ENCODE peak calls at places on chromosomes 16 and 17, in four cellular contexts. N is fibroblast of lung, Y is lower lobe of right lung, S is neural progenitor cell. K is an unnamed sample.

GRCh38 chr16:85629853-85630252 is 16.7 kb downstream of the GSE1 start:
- DNase-seq in N (no peak), Y (no peak), S (no peak), K (no peak)

GRCh38 chr16:86634290-86634689 is 55.9 kb downstream of the FOXL1 start:
- DNase-seq in N (peak; percentile 27), Y (no peak), S (peak; percentile 27), K (no peak)

GRCh38 chr16:77211880-77212735 is 12.9 kb downstream of the SYCE1L start:
- DNase-seq in N (peak; percentile 18), Y (peak; percentile 71), S (peak; percentile 83), K (peak; percentile 69)

GRCh38 chr17:55793272-55793671 is 42.4 kb downstream of the PCTP start:
- DNase-seq in N (no peak), Y (no peak), S (no peak), K (no peak)

GRCh38 chr17:63406689-63407330 is 39.3 kb downstream of the CYB561 start:
- DNase-seq in N (peak; percentile 94), Y (no peak), S (peak; percentile 92), K (no peak)

GRCh38 chr17:56593741-56594527 is 435 bp downstream of the NOG start:
- DNase-seq in N (no peak), Y (peak; percentile 78), S (peak; percentile 87), K (peak; percentile 91)

GRCh38 chr16:17301593-17302135 is 169.1 kb downstream of the XYLT1 start:
- DNase-seq in N (no peak), Y (peak; percentile 57), S (no peak), K (no peak)

GRCh38 chr16:24966031-24966430 is 49.1 kb downstream of the ARHGAP17 start:
- DNase-seq in N (no peak), Y (no peak), S (no peak), K (no peak)

GRCh38 chr17:15406081-15406480 is 61.3 kb downstream of the CDRT4 start:
- DNase-seq in N (no peak), Y (no peak), S (no peak), K (no peak)

GRCh38 chr17:4548721-4549531 is 6.3 kb downstream of the MYBBP1A start:
- DNase-seq in N (no peak), Y (no peak), S (no peak), K (no peak)

GRCh38 chr17:77423589-77424451 is 283.1 kb downstream of the SEC14L1 start:
- DNase-seq in N (peak; percentile 99), Y (no peak), S (no peak), K (peak; percentile 77)

GRCh38 chr16:89827383-89828198 is 684 bp upstream of the SPIRE2 start:
- DNase-seq in N (peak; percentile 60), Y (peak; percentile 73), S (peak; percentile 74), K (no peak)

GRCh38 chr16:24430937-24431760 is 108.2 kb upstream of the RBBP6 start:
- DNase-seq in N (no peak), Y (no peak), S (no peak), K (no peak)

GRCh38 chr16:28012031-28012445 is 51.5 kb downstream of the GSG1L start:
- DNase-seq in N (no peak), Y (no peak), S (no peak), K (no peak)

GRCh38 chr16:28010671-28011070 is 52.8 kb downstream of the GSG1L start:
- DNase-seq in N (no peak), Y (no peak), S (no peak), K (no peak)

GRCh38 chr16:28011223-28011622 is 52.3 kb downstream of the GSG1L start:
- DNase-seq in N (no peak), Y (no peak), S (no peak), K (no peak)

GRCh38 chr16:28013392-28013791 is 50.1 kb downstream of the GSG1L start:
- DNase-seq in N (no peak), Y (no peak), S (no peak), K (no peak)

DNA sequence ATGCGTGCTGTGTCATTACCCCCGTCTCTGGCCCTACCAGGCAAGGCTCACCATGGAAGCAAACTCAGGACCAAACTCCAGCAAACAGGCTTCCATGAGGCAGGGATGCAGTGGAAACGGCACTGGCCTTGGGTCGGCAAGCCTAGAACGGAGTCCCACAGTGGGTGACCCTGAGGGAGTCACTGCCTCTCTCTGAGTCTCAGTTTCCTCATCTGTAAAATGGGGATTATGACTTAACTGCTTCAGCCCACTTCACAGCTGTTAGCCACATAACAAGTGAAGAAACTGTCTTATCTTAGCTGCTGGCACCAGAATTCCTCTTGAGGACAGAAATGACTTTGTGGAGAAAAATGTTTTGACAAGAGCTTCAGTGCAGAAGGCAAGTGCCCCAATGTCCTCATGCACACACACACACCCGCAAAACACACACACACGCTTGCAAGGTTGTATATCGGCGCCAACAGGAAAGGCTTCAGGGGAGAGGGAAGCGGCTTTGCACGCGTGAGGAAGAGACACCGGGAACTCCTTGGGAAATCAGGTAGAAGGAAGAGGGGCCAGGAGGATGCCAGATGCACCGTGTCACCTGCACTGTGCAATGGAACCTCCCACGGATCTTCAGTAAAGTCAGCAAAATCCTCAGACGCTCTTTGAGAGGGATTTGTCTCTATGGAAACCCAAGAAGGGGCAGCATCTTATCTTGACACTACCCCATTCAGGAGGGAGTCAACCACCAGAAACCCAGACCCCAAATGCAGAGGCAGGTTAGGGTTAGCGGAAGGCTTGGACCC is 53.7 kb downstream of the GSG1L start:
- DNase-seq in N (no peak), Y (no peak), S (no peak), K (no peak)
- H3K27me3 ChIP-seq in N (no peaks in the 10 kb centered on the region), Y (peaks cover 3% of the 10 kb centered on the region), S (no peaks in the 10 kb centered on the region), K (no peaks in the 10 kb centered on the region)

DNA sequence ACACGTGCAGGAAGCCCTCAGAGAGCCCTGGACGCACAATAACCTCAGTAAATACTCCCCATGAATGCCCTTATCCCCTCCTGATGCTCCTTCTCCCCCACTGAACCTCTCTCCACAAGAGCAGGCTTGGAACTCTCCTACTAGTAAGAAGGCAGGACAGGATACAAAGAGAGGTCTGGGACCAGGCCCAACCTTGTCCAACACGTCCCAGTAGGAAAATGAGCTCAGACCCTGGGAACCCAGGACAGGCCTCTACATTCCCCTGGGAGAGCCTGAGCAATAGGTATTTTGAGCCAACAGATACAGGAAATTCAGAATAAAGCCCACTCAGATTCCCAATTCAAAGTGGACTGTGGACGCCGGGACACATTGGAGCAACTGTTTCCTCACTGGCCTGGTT is 19.2 kb downstream of the ZNF423 start:
- DNase-seq in N (no peak), Y (no peak), S (no peak), K (no peak)
- H3K27me3 ChIP-seq in N (no peaks in the 10 kb centered on the region), Y (peaks cover 10% of the 10 kb centered on the region), S (no peaks in the 10 kb centered on the region), K (no peaks in the 10 kb centered on the region)

DNA sequence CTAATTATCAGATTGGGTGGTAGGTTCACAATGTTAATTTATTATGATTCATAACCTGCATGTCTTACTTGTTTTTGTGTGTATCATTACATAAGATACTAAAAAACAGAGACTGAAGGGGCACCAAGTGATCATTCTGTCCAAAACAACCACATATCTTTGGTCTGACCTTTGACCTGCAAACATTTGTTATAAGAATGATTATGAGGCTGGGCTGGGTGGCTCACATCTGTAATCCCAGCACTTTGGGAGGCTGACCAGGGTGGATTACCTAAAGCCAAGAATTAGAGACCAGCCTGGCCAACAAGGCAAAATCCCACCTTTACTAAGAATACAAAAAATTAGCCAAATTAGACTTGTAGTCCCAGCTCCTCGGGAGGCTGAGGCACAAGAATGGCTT is 116.4 kb downstream of the SPAG9 start:
- DNase-seq in N (no peak), Y (no peak), S (no peak), K (no peak)
- H3K27me3 ChIP-seq in N (no peaks in the 10 kb centered on the region), Y (no peaks in the 10 kb centered on the region), S (no peaks in the 10 kb centered on the region), K (no peaks in the 10 kb centered on the region)

GRCh38 chr17:48335168-48335567 is 94.8 kb downstream of the SKAP1 start:
- DNase-seq in N (no peak), Y (no peak), S (no peak), K (no peak)

GRCh38 chr17:48333034-48333491 is 97.0 kb downstream of the SKAP1 start:
- DNase-seq in N (peak; percentile 51), Y (no peak), S (no peak), K (no peak)

GRCh38 chr17:48338720-48339119 is 91.3 kb downstream of the SKAP1 start:
- DNase-seq in N (no peak), Y (no peak), S (no peak), K (no peak)

GRCh38 chr17:48335858-48336500 is 94.0 kb downstream of the SKAP1 start:
- DNase-seq in N (peak; percentile 83), Y (no peak), S (peak; percentile 51), K (no peak)

GRCh38 chr17:48336986-48337385 is 93.0 kb downstream of the SKAP1 start:
- DNase-seq in N (no peak), Y (no peak), S (no peak), K (no peak)
- H3K27me3 ChIP-seq in N (no peaks in the 10 kb centered on the region), Y (peaks cover 67% of the 10 kb centered on the region), S (peaks cover 100% of the 10 kb centered on the region), K (peaks cover 74% of the 10 kb centered on the region)

GRCh38 chr17:66485272-66485947 is 183.0 kb downstream of the PRKCA start:
- DNase-seq in N (no peak), Y (no peak), S (no peak), K (no peak)

GRCh38 chr17:66483946-66484345 is 181.5 kb downstream of the PRKCA start:
- DNase-seq in N (no peak), Y (no peak), S (no peak), K (no peak)

GRCh38 chr17:66476014-66476413 is 173.6 kb downstream of the PRKCA start:
- DNase-seq in N (no peak), Y (no peak), S (no peak), K (no peak)

GRCh38 chr17:66477615-66478283 is 175.3 kb downstream of the PRKCA start:
- DNase-seq in N (no peak), Y (no peak), S (no peak), K (no peak)

GRCh38 chr17:66481259-66481658 is 178.8 kb downstream of the PRKCA start:
- DNase-seq in N (no peak), Y (no peak), S (no peak), K (no peak)
- H3K27me3 ChIP-seq in N (no peaks in the 10 kb centered on the region), Y (no peaks in the 10 kb centered on the region), S (no peaks in the 10 kb centered on the region), K (no peaks in the 10 kb centered on the region)

GRCh38 chr17:49157784-49158183 is 25.2 kb downstream of the B4GALNT2 start:
- DNase-seq in N (no peak), Y (no peak), S (no peak), K (no peak)
- H3K27me3 ChIP-seq in N (peaks cover 2% of the 10 kb centered on the region), Y (peaks cover 45% of the 10 kb centered on the region), S (no peaks in the 10 kb centered on the region), K (peaks cover 83% of the 10 kb centered on the region)

GRCh38 chr17:76077582-76078110 is 1.3 kb upstream of the ZACN start:
- DNase-seq in N (no peak), Y (no peak), S (no peak), K (no peak)

GRCh38 chr17:76075364-76076099 is 951 bp downstream of the GALR2 start:
- DNase-seq in N (no peak), Y (no peak), S (peak; percentile 85), K (no peak)

GRCh38 chr17:76078859-76079576 is at the start of gene ZACN:
- DNase-seq in N (no peak), Y (no peak), S (no peak), K (no peak)

GRCh38 chr17:76076100-76076764 is 1.7 kb downstream of the GALR2 start:
- DNase-seq in N (no peak), Y (no peak), S (peak; percentile 39), K (no peak)

GRCh38 chr17:76076765-76077581 is 2.0 kb upstream of the ZACN start:
- DNase-seq in N (no peak), Y (no peak), S (peak; percentile 54), K (peak; percentile 76)
- H3K27me3 ChIP-seq in N (peaks cover 65% of the 10 kb centered on the region), Y (peaks cover 67% of the 10 kb centered on the region), S (peaks cover 80% of the 10 kb centered on the region), K (peaks cover 67% of the 10 kb centered on the region)

GRCh38 chr17:47847341-47848197 is 3.4 kb downstream of the SP6 start:
- DNase-seq in N (no peak), Y (no peak), S (peak; percentile 80), K (no peak)
- H3K27me3 ChIP-seq in N (peaks cover 48% of the 10 kb centered on the region), Y (peaks cover 82% of the 10 kb centered on the region), S (peaks cover 86% of the 10 kb centered on the region), K (peaks cover 36% of the 10 kb centered on the region)